ENCODE peak calls at places on chromosomes 5 and 9, in eight cellular contexts. R is effector memory CD4-positive, alpha-beta T cell; Q is adrenal gland; L is IMR-90; S is BE2C; G is foreskin fibroblast; U is epithelial cell of proximal tubule; F is pancreas. K is an unnamed sample.

GRCh38 chr5:94385767-94386166 is 232.6 kb downstream of the KIAA0825 start:
- DNase-seq in R (no peak), Q (no peak), L (no peak), S (no peak), G (no peak), U (no peak), F (no peak), K (no peak)

GRCh38 chr9:38181216-38181615 is 112.2 kb upstream of the SHB start:
- DNase-seq in R (no peak), Q (no peak), L (no peak), S (no peak), G (no peak), U (no peak), F (no peak), K (no peak)

GRCh38 chr5:32277782-32278181 is 35.0 kb downstream of the MTMR12 start:
- DNase-seq in R (no peak), Q (no peak), L (no peak), S (no peak), G (no peak), U (no peak), F (no peak), K (no peak)

GRCh38 chr9:129036923-129037766 is 719 bp downstream of the MIGA2 start:
- DNase-seq in R (no peak), Q (no peak), L (no peak), S (no peak), G (no peak), U (no peak), F (no peak), K (no peak)

GRCh38 chr5:134133995-134134541 is 19.6 kb downstream of the TCF7 start:
- DNase-seq in R (no peak), Q (peak), L (no peak), S (no peak), G (no peak), U (no peak), F (no peak), K (no peak)

GRCh38 chr5:65334077-65334476 is 147.6 kb downstream of the ADAMTS6 start:
- DNase-seq in R (no peak), Q (no peak), L (no peak), S (no peak), G (no peak), U (no peak), F (peak), K (no peak)

GRCh38 chr5:81517462-81517861 is 123.5 kb upstream of the ACOT12 start:
- DNase-seq in R (no peak), Q (no peak), L (peak), S (no peak), G (peak), U (no peak), F (no peak), K (no peak)

GRCh38 chr5:78566747-78567449 is 81.7 kb downstream of the LHFPL2 start:
- DNase-seq in R (no peak), Q (no peak), L (peak), S (no peak), G (no peak), U (no peak), F (no peak), K (no peak)

GRCh38 chr9:135588886-135589595 is 27.5 kb downstream of the PAEP start:
- DNase-seq in R (no peak), Q (no peak), L (no peak), S (no peak), G (no peak), U (no peak), F (no peak), K (no peak)

GRCh38 chr5:40413747-40414146 is 266.0 kb upstream of the PTGER4 start:
- DNase-seq in R (no peak), Q (no peak), L (peak), S (no peak), G (no peak), U (no peak), F (no peak), K (no peak)

GRCh38 chr5:39579750-39580149 is 155.0 kb upstream of the DAB2 start:
- DNase-seq in R (no peak), Q (no peak), L (no peak), S (no peak), G (no peak), U (no peak), F (no peak), K (no peak)

GRCh38 chr9:83239787-83240186 is 176.8 kb upstream of the RASEF start:
- DNase-seq in R (no peak), Q (no peak), L (no peak), S (no peak), G (no peak), U (no peak), F (no peak), K (no peak)

GRCh38 chr9:127910613-127911205 is 6.1 kb downstream of the ST6GALNAC4 start:
- DNase-seq in R (no peak), Q (no peak), L (peak), S (peak), G (peak), U (no peak), F (no peak), K (no peak)

GRCh38 chr9:107667269-107667681 is 177.7 kb upstream of the KLF4 start:
- DNase-seq in R (no peak), Q (no peak), L (peak), S (no peak), G (no peak), U (no peak), F (no peak), K (no peak)

GRCh38 chr5:54904425-54904824 is 81.0 kb downstream of the ESM1 start:
- DNase-seq in R (no peak), Q (no peak), L (peak), S (no peak), G (peak), U (no peak), F (no peak), K (peak)

GRCh38 chr5:100550531-100551036 is 15.4 kb downstream of the FAM174A start:
- DNase-seq in R (no peak), Q (no peak), L (peak), S (no peak), G (peak), U (peak), F (no peak), K (no peak)

GRCh38 chr5:124923131-124923530 is 176.7 kb upstream of the ZNF608 start:
- DNase-seq in R (no peak), Q (no peak), L (peak), S (no peak), G (peak), U (no peak), F (no peak), K (no peak)

GRCh38 chr5:158869092-158869491 is 230.6 kb downstream of the EBF1 start:
- DNase-seq in R (no peak), Q (no peak), L (no peak), S (peak), G (no peak), U (no peak), F (no peak), K (no peak)

GRCh38 chr5:100148239-100148638 is 386.9 kb upstream of the FAM174A start:
- DNase-seq in R (no peak), Q (no peak), L (no peak), S (no peak), G (no peak), U (no peak), F (no peak), K (no peak)

GRCh38 chr9:116059466-116059865 is 94.1 kb upstream of the PAPPA start:
- DNase-seq in R (no peak), Q (no peak), L (no peak), S (no peak), G (no peak), U (no peak), F (no peak), K (no peak)

GRCh38 chr9:121926417-121926816 is 166.7 kb downstream of the TTLL11 start:
- DNase-seq in R (no peak), Q (no peak), L (no peak), S (no peak), G (no peak), U (no peak), F (no peak), K (no peak)

GRCh38 chr5:113166285-113166684 is 189.7 kb downstream of the DCP2 start:
- DNase-seq in R (no peak), Q (no peak), L (peak), S (no peak), G (peak), U (no peak), F (no peak), K (no peak)

GRCh38 chr9:91059713-91060112 is 258.1 kb downstream of the SYK start:
- DNase-seq in R (no peak), Q (no peak), L (no peak), S (no peak), G (peak), U (no peak), F (no peak), K (no peak)

GRCh38 chr5:134845335-134845851 is 375 bp upstream of the C5orf24 start:
- DNase-seq in R (no peak), Q (no peak), L (peak), S (no peak), G (peak), U (no peak), F (no peak), K (no peak)

GRCh38 chr9:116124472-116125040 is 29.0 kb upstream of the PAPPA start:
- DNase-seq in R (no peak), Q (no peak), L (peak), S (no peak), G (peak), U (no peak), F (no peak), K (no peak)

GRCh38 chr5:54959673-54960418 is 25.5 kb downstream of the ESM1 start:
- DNase-seq in R (no peak), Q (no peak), L (no peak), S (peak), G (no peak), U (no peak), F (no peak), K (no peak)

GRCh38 chr9:120891255-120891954 is 14.4 kb upstream of the PHF19 start:
- DNase-seq in R (peak), Q (no peak), L (peak), S (no peak), G (no peak), U (no peak), F (no peak), K (no peak)

GRCh38 chr9:136482046-136482792 is 621 bp downstream of the SEC16A start:
- DNase-seq in R (peak), Q (peak), L (peak), S (no peak), G (peak), U (no peak), F (no peak), K (no peak)

GRCh38 chr5:76337949-76338589 is 65.0 kb upstream of the IQGAP2 start:
- DNase-seq in R (peak), Q (peak), L (peak), S (peak), G (peak), U (peak), F (peak), K (no peak)

GRCh38 chr9:14170973-14171596 is 142.9 kb downstream of the NFIB start:
- DNase-seq in R (no peak), Q (no peak), L (peak), S (no peak), G (peak), U (no peak), F (no peak), K (no peak)

GRCh38 chr5:38994329-38994927 is 79.8 kb downstream of the RICTOR start:
- DNase-seq in R (peak), Q (peak), L (peak), S (peak), G (peak), U (no peak), F (peak), K (peak)

GRCh38 chr9:136225748-136226679 is 19.6 kb downstream of the QSOX2 start:
- DNase-seq in R (peak), Q (peak), L (peak), S (peak), G (peak), U (no peak), F (peak), K (no peak)

GRCh38 chr9:6538666-6539071 is 106.9 kb downstream of the GLDC start:
- DNase-seq in R (no peak), Q (no peak), L (peak), S (peak), G (peak), U (no peak), F (no peak), K (no peak)

GRCh38 chr5:171984748-171985419 is 21.6 kb downstream of the FBXW11 start:
- DNase-seq in R (no peak), Q (no peak), L (peak), S (no peak), G (peak), U (no peak), F (no peak), K (peak)

GRCh38 chr9:104258289-104259045 is 164.4 kb downstream of the SMC2 start:
- DNase-seq in R (no peak), Q (no peak), L (no peak), S (no peak), G (no peak), U (no peak), F (no peak), K (no peak)

GRCh38 chr9:128205296-128205944 is 2.2 kb downstream of the DNM1 start:
- DNase-seq in R (no peak), Q (no peak), L (no peak), S (no peak), G (no peak), U (no peak), F (no peak), K (no peak)

GRCh38 chr9:135252980-135253304 is 165.5 kb downstream of the OLFM1 start:
- DNase-seq in R (no peak), Q (no peak), L (no peak), S (peak), G (no peak), U (no peak), F (no peak), K (no peak)

GRCh38 chr5:67636091-67636490 is 439.5 kb upstream of the CD180 start:
- DNase-seq in R (no peak), Q (no peak), L (no peak), S (no peak), G (no peak), U (no peak), F (no peak), K (no peak)

GRCh38 chr5:99879791-99880511 is 655.2 kb upstream of the FAM174A start:
- DNase-seq in R (no peak), Q (no peak), L (no peak), S (peak), G (no peak), U (no peak), F (no peak), K (no peak)

GRCh38 chr5:128534729-128535128 is 3.3 kb downstream of the FBN2 start:
- DNase-seq in R (no peak), Q (peak), L (peak), S (no peak), G (peak), U (no peak), F (no peak), K (no peak)
- H3K4me3 ChIP-seq in R (no peak), Q (no peak), L (peak), S (no peak), G (peak), U (no peak), F (no peak), K (peak)

DNA sequence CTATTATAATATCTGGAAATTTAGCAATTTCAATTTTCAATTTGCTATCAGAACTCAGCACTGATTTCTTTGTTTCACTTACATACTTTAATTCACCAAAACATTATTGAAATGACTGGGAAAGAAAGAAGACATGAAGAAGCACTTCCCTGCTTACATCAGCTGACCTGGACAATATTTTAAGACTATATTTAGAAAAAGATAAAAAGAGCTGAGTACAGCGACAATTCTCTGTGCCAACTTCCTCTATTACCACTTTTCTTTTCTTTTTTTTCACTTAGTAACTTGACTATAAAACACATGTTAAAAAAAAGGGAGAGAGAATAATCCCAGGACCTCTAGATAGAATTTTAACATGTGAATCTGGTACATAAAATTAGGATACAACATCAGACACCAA is 35.6 kb downstream of the MEF2C start:
- DNase-seq in R (no peak), Q (no peak), L (no peak), S (no peak), G (no peak), U (no peak), F (no peak), K (no peak)
- H3K4me3 ChIP-seq in R (no peak), Q (no peak), L (no peak), S (no peak), G (no peak), U (no peak), F (no peak), K (no peak)

DNA sequence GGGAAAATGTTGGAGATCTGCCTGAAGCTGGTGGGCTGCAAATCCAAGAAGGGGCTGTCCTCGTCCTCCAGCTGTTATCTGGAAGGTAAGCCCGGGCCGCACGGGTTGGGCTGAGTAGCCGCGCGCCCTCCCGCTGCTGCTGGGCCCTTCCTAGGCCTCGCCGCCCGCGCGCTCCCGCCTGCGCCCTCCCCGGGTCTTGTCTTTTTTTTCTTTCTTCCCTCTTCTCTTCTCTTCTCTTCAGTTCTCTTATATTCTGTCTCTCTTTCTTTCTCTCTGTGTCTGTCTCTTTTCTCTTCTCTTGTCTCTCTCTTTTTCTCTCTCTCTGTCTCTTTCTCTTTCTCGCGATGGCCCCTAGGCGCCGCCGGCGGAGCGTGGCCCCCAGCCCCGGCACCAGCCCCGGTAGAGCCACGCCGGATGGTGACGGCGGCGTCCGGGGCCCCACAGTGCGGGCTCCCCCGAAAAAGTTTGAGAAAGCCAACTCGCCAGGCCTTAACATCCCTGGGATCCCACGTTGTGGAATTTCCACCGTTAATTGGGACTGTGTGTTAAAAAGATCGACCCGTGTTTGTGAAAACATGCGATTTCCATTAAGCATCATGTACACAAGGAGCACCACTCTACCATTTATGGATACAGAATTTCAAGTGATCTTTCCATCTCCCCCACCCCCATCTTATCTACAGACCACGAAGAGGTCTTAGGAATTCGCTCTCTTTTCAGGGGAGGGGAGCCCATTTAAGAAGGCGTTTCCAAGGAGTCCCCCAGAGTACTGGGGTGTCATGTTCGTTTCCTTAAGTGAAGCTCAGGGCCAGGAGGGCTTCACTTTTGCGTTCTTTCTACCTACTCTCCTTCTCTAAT is 616 bp downstream of the ABL1 start:
- DNase-seq in R (no peak), Q (peak), L (peak), S (peak), G (no peak), U (no peak), F (peak), K (no peak)
- H3K4me3 ChIP-seq in R (peak), Q (peak), L (peak), S (peak), G (peak), U (peak), F (peak), K (peak)

DNA sequence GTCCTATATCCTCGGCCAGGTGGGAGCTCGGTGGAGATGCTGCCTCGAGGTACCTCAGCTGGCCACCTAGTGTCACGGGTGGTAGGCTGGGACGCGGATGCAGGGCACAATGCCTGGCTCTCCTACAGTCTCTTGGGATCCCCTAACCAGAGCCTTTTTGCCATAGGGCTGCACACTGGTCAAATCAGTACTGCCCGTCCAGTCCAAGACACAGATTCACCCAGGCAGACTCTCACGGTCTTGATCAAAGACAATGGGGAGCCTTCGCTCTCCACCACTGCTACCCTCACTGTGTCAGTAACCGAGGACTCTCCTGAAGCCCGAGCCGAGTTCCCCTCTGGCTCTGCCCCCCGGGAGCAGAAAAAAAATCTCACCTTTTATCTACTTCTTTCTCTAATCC is 2.0 kb downstream of the PCDHGC3 start:
- DNase-seq in R (no peak), Q (no peak), L (no peak), S (no peak), G (no peak), U (no peak), F (no peak), K (no peak)
- H3K4me3 ChIP-seq in R (no peak), Q (peak), L (peak), S (peak), G (peak), U (no peak), F (peak), K (peak)

GRCh38 chr5:18744990-18745590 is 1110.8 kb downstream of the TAF11L14 start:
- DNase-seq in R (peak), Q (no peak), L (no peak), S (no peak), G (no peak), U (no peak), F (no peak), K (no peak)
- H3K4me3 ChIP-seq in R (peak), Q (peak), L (no peak), S (no peak), G (no peak), U (peak), F (peak), K (peak)

GRCh38 chr9:123658792-123659191 is 271.1 kb downstream of the DENND1A start:
- DNase-seq in R (no peak), Q (no peak), L (no peak), S (no peak), G (no peak), U (no peak), F (no peak), K (no peak)
- H3K4me3 ChIP-seq in R (no peak), Q (no peak), L (no peak), S (no peak), G (no peak), U (no peak), F (no peak), K (no peak)